ENCODE peak calls at places on chromosomes 1 and 21, in seven cellular contexts. Y, H, F, E, N, C and Q are unnamed samples.

GRCh38 chr1:150798509-150798908 is 9.6 kb downstream of the CTSK start:
- DNase-seq in Y (peak), H (no peak), F (peak), E (no peak), N (no peak), C (no peak), Q (peak)

GRCh38 chr1:44919387-44919786 is 67.0 kb downstream of the EIF2B3 start:
- DNase-seq in Y (no peak), H (no peak), F (no peak), E (no peak), N (no peak), C (no peak), Q (no peak)

GRCh38 chr1:200673952-200674823 is 4.5 kb upstream of the DDX59 start:
- DNase-seq in Y (no peak), H (no peak), F (no peak), E (peak), N (no peak), C (no peak), Q (no peak)

GRCh38 chr1:975896-976683 is 5.8 kb downstream of the PERM1 start:
- DNase-seq in Y (peak), H (no peak), F (peak), E (no peak), N (no peak), C (peak), Q (no peak)

GRCh38 chr1:3788756-3789420 is 7.4 kb downstream of the LRRC47 start:
- DNase-seq in Y (no peak), H (no peak), F (no peak), E (no peak), N (no peak), C (no peak), Q (no peak)

GRCh38 chr1:19203440-19203839 is 6.6 kb downstream of the UBR4 start:
- DNase-seq in Y (no peak), H (peak), F (peak), E (no peak), N (no peak), C (no peak), Q (no peak)

GRCh38 chr1:169809370-169810095 is 14.8 kb upstream of the METTL18 start:
- DNase-seq in Y (peak), H (no peak), F (peak), E (peak), N (no peak), C (no peak), Q (peak)

GRCh38 chr1:7580923-7581753 is 190.0 kb upstream of the VAMP3 start:
- DNase-seq in Y (no peak), H (no peak), F (no peak), E (no peak), N (no peak), C (no peak), Q (no peak)

GRCh38 chr1:188846468-188846867 is 1631.2 kb downstream of the BRINP3 start:
- DNase-seq in Y (no peak), H (no peak), F (no peak), E (no peak), N (no peak), C (no peak), Q (no peak)

GRCh38 chr1:247517795-247518612 is 18.2 kb downstream of the OR2C3 start:
- DNase-seq in Y (no peak), H (no peak), F (peak), E (no peak), N (no peak), C (no peak), Q (no peak)

GRCh38 chr21:44967082-44968047 is 27.5 kb downstream of the SLX9 start:
- DNase-seq in Y (no peak), H (no peak), F (no peak), E (no peak), N (no peak), C (no peak), Q (no peak)

GRCh38 chr1:5099018-5099417 is 444.6 kb downstream of the AJAP1 start:
- DNase-seq in Y (peak), H (no peak), F (no peak), E (no peak), N (no peak), C (no peak), Q (no peak)

GRCh38 chr1:117067528-117068370 is 7.6 kb downstream of the TTF2 start:
- DNase-seq in Y (peak), H (no peak), F (peak), E (peak), N (no peak), C (no peak), Q (peak)

GRCh38 chr1:226975909-226976670 is 36.0 kb downstream of the COQ8A start:
- DNase-seq in Y (no peak), H (no peak), F (no peak), E (no peak), N (no peak), C (no peak), Q (no peak)

GRCh38 chr1:30879940-30880339 is 28.6 kb downstream of the SDC3 start:
- DNase-seq in Y (peak), H (no peak), F (no peak), E (no peak), N (no peak), C (no peak), Q (peak)

GRCh38 chr21:45358261-45358670 is 46.7 kb upstream of the COL18A1 start:
- DNase-seq in Y (no peak), H (no peak), F (no peak), E (no peak), N (no peak), C (no peak), Q (no peak)

GRCh38 chr1:167651161-167651693 is 21.2 kb downstream of the RCSD1 start:
- DNase-seq in Y (no peak), H (no peak), F (no peak), E (no peak), N (no peak), C (no peak), Q (no peak)

GRCh38 chr1:178101266-178101630 is 7.3 kb downstream of the RASAL2 start:
- DNase-seq in Y (no peak), H (no peak), F (no peak), E (no peak), N (no peak), C (no peak), Q (no peak)

GRCh38 chr21:46226920-46227599 is 1.5 kb downstream of the LSS start:
- DNase-seq in Y (no peak), H (no peak), F (no peak), E (no peak), N (no peak), C (no peak), Q (no peak)